ENCODE peak calls at places on chromosomes 4 and X, in six cellular contexts. N, K, Y, R, S and F are unnamed samples.

GRCh38 chr4:1249731-1250526 is 999 bp upstream of the CTBP1 start:
- DNase-seq in R (peak; percentile 17), K (no peak), Y (no peak), N (peak; percentile 25), S (peak; percentile 51), F (no peak)

GRCh38 chrX:47577424-47577823 is 4.8 kb upstream of the TIMP1 start:
- DNase-seq in S (no peak), Y (no peak), K (no peak), R (no peak), N (no peak), F (peak; percentile 15)

GRCh38 chrX:11100281-11101035 is 10.7 kb upstream of the HCCS start:
- DNase-seq in S (no peak), Y (peak; percentile 0), N (peak; percentile 76), K (peak; percentile 23), R (peak; percentile 40), F (peak; percentile 39)

GRCh38 chr4:100189820-100190642 is at the start of gene DDIT4L:
- DNase-seq in K (peak; percentile 27), N (peak; percentile 53), Y (no peak), R (peak; percentile 2), S (no peak), F (peak; percentile 38)

GRCh38 chrX:568341-568740 is 62.2 kb upstream of the SHOX start:
- DNase-seq in R (no peak), K (no peak), N (no peak), S (no peak), Y (no peak), F (no peak)

GRCh38 chr4:161320377-161320776 is 843.4 kb downstream of the FSTL5 start:
- DNase-seq in Y (no peak), N (no peak), R (no peak), K (peak; percentile 60), S (no peak), F (no peak)

GRCh38 chr4:172061204-172061603 is 248.0 kb downstream of the GALNTL6 start:
- DNase-seq in R (no peak), K (no peak), Y (no peak), S (no peak), N (no peak), F (no peak)

GRCh38 chr4:14178421-14178820 is 550.9 kb upstream of the BOD1L1 start:
- DNase-seq in K (no peak), Y (no peak), N (peak; percentile 63), R (no peak), S (no peak), F (peak; percentile 2)

GRCh38 chrX:44748014-44748413 is 95.8 kb upstream of the DUSP21 start:
- DNase-seq in K (no peak), Y (no peak), R (no peak), N (peak; percentile 32), S (no peak), F (no peak)

GRCh38 chrX:71301195-71301924 is at the start of gene ITGB1BP2:
- DNase-seq in S (no peak), R (no peak), Y (no peak), K (peak; percentile 11), N (peak; percentile 13), F (no peak)

GRCh38 chr4:145898926-145899531 is 39.6 kb downstream of the ZNF827 start:
- DNase-seq in S (no peak), Y (no peak), R (no peak), N (no peak), K (no peak), F (no peak)

GRCh38 chrX:614136-614535 is 16.5 kb upstream of the SHOX start:
- DNase-seq in R (no peak), K (no peak), N (no peak), Y (no peak), S (no peak), F (no peak)

GRCh38 chrX:57155171-57155570 is 18.0 kb upstream of the SPIN2A start:
- DNase-seq in S (no peak), N (no peak), R (peak; percentile 21), K (no peak), Y (no peak), F (no peak)

GRCh38 chrX:46547857-46548256 is 2.6 kb upstream of the ZNF674 start:
- DNase-seq in K (no peak), N (peak; percentile 83), S (no peak), R (no peak), Y (no peak), F (peak; percentile 63)

GRCh38 chr4:834368-835147 is 8.6 kb upstream of the CPLX1 start:
- DNase-seq in S (no peak), N (no peak), R (no peak), Y (no peak), K (no peak), F (no peak)

GRCh38 chr4:76630748-76631147 is 195.7 kb downstream of the SHROOM3 start:
- DNase-seq in Y (no peak), S (no peak), R (no peak), K (no peak), N (peak; percentile 42), F (no peak)

GRCh38 chr4:16264798-16265197 is 38.5 kb upstream of the TAPT1 start:
- DNase-seq in R (peak; percentile 16), K (no peak), Y (no peak), S (no peak), N (peak; percentile 51), F (no peak)

GRCh38 chr4:77601614-77602187 is 3.9 kb upstream of the CXCL13 start:
- DNase-seq in R (no peak), N (no peak), K (no peak), Y (no peak), S (no peak), F (no peak)